ENCODE peak calls at places on chromosomes 13 and 19, in ten cellular contexts. One of them, this sample, is unnamed.

GRCh38 chr19:13902993-13903555 is 2.8 kb downstream of the BRME1 start:
- DNase-seq in CD4-positive, alpha-beta T cell: no peak
- DNase-seq in prostate gland: no peak
- DNase-seq in H9: no peak
- DNase-seq in tibial artery: no peak
- DNase-seq in uterus: no peak
- DNase-seq in GM23338: peak; percentile 65
- DNase-seq in upper lobe of left lung: no peak
- DNase-seq in DND-41: peak; percentile 59
- DNase-seq in osteoblast: peak; percentile 51
- DNase-seq in this sample: no peak

GRCh38 chr13:41411536-41411935 is 45.8 kb upstream of the RGCC start:
- DNase-seq in tibial artery: peak; percentile 27
- DNase-seq in upper lobe of left lung: no peak
- DNase-seq in GM23338: peak; percentile 50
- DNase-seq in uterus: no peak
- DNase-seq in osteoblast: peak; percentile 68
- DNase-seq in CD4-positive, alpha-beta T cell: peak; percentile 20
- DNase-seq in DND-41: no peak
- DNase-seq in prostate gland: peak; percentile 13
- DNase-seq in H9: peak; percentile 37
- DNase-seq in this sample: no peak

GRCh38 chr13:96632536-96633320 is 361.5 kb downstream of the OXGR1 start:
- DNase-seq in GM23338: no peak
- DNase-seq in DND-41: no peak
- DNase-seq in uterus: no peak
- DNase-seq in CD4-positive, alpha-beta T cell: no peak
- DNase-seq in osteoblast: no peak
- DNase-seq in prostate gland: no peak
- DNase-seq in upper lobe of left lung: no peak
- DNase-seq in H9: no peak
- DNase-seq in tibial artery: no peak
- DNase-seq in this sample: no peak

GRCh38 chr19:29012457-29012856 is 200.5 kb downstream of the UQCRFS1 start:
- DNase-seq in H9: no peak
- DNase-seq in DND-41: no peak
- DNase-seq in GM23338: no peak
- DNase-seq in prostate gland: no peak
- DNase-seq in tibial artery: no peak
- DNase-seq in uterus: no peak
- DNase-seq in CD4-positive, alpha-beta T cell: no peak
- DNase-seq in osteoblast: no peak
- DNase-seq in upper lobe of left lung: no peak
- DNase-seq in this sample: no peak

GRCh38 chr19:1102407-1103106 is 1.2 kb upstream of the GPX4 start:
- DNase-seq in CD4-positive, alpha-beta T cell: no peak
- DNase-seq in tibial artery: peak; percentile 85
- DNase-seq in prostate gland: peak; percentile 55
- DNase-seq in GM23338: no peak
- DNase-seq in DND-41: no peak
- DNase-seq in osteoblast: peak; percentile 97
- DNase-seq in uterus: peak; percentile 65
- DNase-seq in upper lobe of left lung: peak; percentile 84
- DNase-seq in H9: no peak
- DNase-seq in this sample: peak; percentile 77

GRCh38 chr19:41971363-41971762 is 12.2 kb upstream of the RABAC1 start:
- DNase-seq in CD4-positive, alpha-beta T cell: no peak
- DNase-seq in uterus: no peak
- DNase-seq in prostate gland: no peak
- DNase-seq in DND-41: no peak
- DNase-seq in upper lobe of left lung: no peak
- DNase-seq in osteoblast: peak; percentile 18
- DNase-seq in tibial artery: no peak
- DNase-seq in H9: no peak
- DNase-seq in GM23338: no peak
- DNase-seq in this sample: no peak

GRCh38 chr19:5989388-5990074 is 11.6 kb upstream of the RANBP3 start:
- DNase-seq in H9: no peak
- DNase-seq in osteoblast: peak; percentile 30
- DNase-seq in uterus: no peak
- DNase-seq in upper lobe of left lung: no peak
- DNase-seq in tibial artery: no peak
- DNase-seq in DND-41: no peak
- DNase-seq in GM23338: no peak
- DNase-seq in prostate gland: no peak
- DNase-seq in CD4-positive, alpha-beta T cell: no peak
- DNase-seq in this sample: no peak

GRCh38 chr13:82698383-82698782 is 1183.9 kb downstream of the SLITRK1 start:
- DNase-seq in osteoblast: no peak
- DNase-seq in DND-41: no peak
- DNase-seq in prostate gland: no peak
- DNase-seq in CD4-positive, alpha-beta T cell: no peak
- DNase-seq in upper lobe of left lung: no peak
- DNase-seq in uterus: no peak
- DNase-seq in tibial artery: no peak
- DNase-seq in H9: no peak
- DNase-seq in GM23338: no peak
- DNase-seq in this sample: no peak

GRCh38 chr19:2291185-2291751 is 9.3 kb upstream of the PEAK3 start:
- DNase-seq in GM23338: peak; percentile 84
- DNase-seq in upper lobe of left lung: no peak
- DNase-seq in uterus: no peak
- DNase-seq in prostate gland: no peak
- DNase-seq in osteoblast: peak; percentile 90
- DNase-seq in DND-41: no peak
- DNase-seq in CD4-positive, alpha-beta T cell: no peak
- DNase-seq in H9: peak; percentile 75
- DNase-seq in tibial artery: no peak
- DNase-seq in this sample: no peak

GRCh38 chr19:28504727-28505126 is 708.2 kb downstream of the UQCRFS1 start:
- DNase-seq in prostate gland: no peak
- DNase-seq in GM23338: peak; percentile 51
- DNase-seq in osteoblast: no peak
- DNase-seq in tibial artery: no peak
- DNase-seq in H9: no peak
- DNase-seq in CD4-positive, alpha-beta T cell: no peak
- DNase-seq in DND-41: no peak
- DNase-seq in upper lobe of left lung: no peak
- DNase-seq in uterus: no peak
- DNase-seq in this sample: no peak

GRCh38 chr19:40443930-40444180 is 280 bp downstream of the SERTAD3 start:
- DNase-seq in tibial artery: no peak
- DNase-seq in CD4-positive, alpha-beta T cell: no peak
- DNase-seq in H9: no peak
- DNase-seq in uterus: no peak
- DNase-seq in GM23338: peak; percentile 73
- DNase-seq in upper lobe of left lung: no peak
- DNase-seq in prostate gland: no peak
- DNase-seq in osteoblast: peak; percentile 84
- DNase-seq in DND-41: no peak
- DNase-seq in this sample: no peak

GRCh38 chr19:3336680-3337523 is 29.5 kb upstream of the NFIC start:
- DNase-seq in upper lobe of left lung: peak; percentile 94
- DNase-seq in tibial artery: peak; percentile 90
- DNase-seq in DND-41: no peak
- DNase-seq in GM23338: no peak
- DNase-seq in prostate gland: peak; percentile 98
- DNase-seq in H9: no peak
- DNase-seq in CD4-positive, alpha-beta T cell: no peak
- DNase-seq in osteoblast: peak; percentile 87
- DNase-seq in uterus: peak; percentile 91
- DNase-seq in this sample: peak; percentile 94

GRCh38 chr13:32063622-32064233 is 32.2 kb downstream of the FRY start:
- DNase-seq in GM23338: no peak
- DNase-seq in tibial artery: no peak
- DNase-seq in DND-41: no peak
- DNase-seq in CD4-positive, alpha-beta T cell: no peak
- DNase-seq in osteoblast: peak; percentile 53
- DNase-seq in prostate gland: no peak
- DNase-seq in uterus: no peak
- DNase-seq in H9: no peak
- DNase-seq in upper lobe of left lung: no peak
- DNase-seq in this sample: no peak

GRCh38 chr19:10000171-10000826 is 10.0 kb downstream of the COL5A3 start:
- DNase-seq in GM23338: peak; percentile 89
- DNase-seq in tibial artery: peak; percentile 67
- DNase-seq in uterus: peak; percentile 70
- DNase-seq in DND-41: peak; percentile 69
- DNase-seq in CD4-positive, alpha-beta T cell: peak; percentile 54
- DNase-seq in upper lobe of left lung: peak; percentile 50
- DNase-seq in prostate gland: peak; percentile 54
- DNase-seq in H9: peak; percentile 87
- DNase-seq in osteoblast: peak; percentile 94
- DNase-seq in this sample: peak; percentile 72

GRCh38 chr13:43388282-43389034 is 365.1 kb downstream of the DNAJC15 start:
- DNase-seq in uterus: no peak
- DNase-seq in GM23338: no peak
- DNase-seq in H9: no peak
- DNase-seq in upper lobe of left lung: no peak
- DNase-seq in DND-41: no peak
- DNase-seq in prostate gland: no peak
- DNase-seq in tibial artery: no peak
- DNase-seq in osteoblast: no peak
- DNase-seq in CD4-positive, alpha-beta T cell: no peak
- DNase-seq in this sample: no peak

GRCh38 chr19:4578552-4579248 is 19.2 kb upstream of the SEMA6B start:
- DNase-seq in DND-41: no peak
- DNase-seq in tibial artery: no peak
- DNase-seq in osteoblast: peak; percentile 89
- DNase-seq in GM23338: no peak
- DNase-seq in H9: no peak
- DNase-seq in prostate gland: no peak
- DNase-seq in uterus: no peak
- DNase-seq in upper lobe of left lung: no peak
- DNase-seq in CD4-positive, alpha-beta T cell: no peak
- DNase-seq in this sample: no peak

GRCh38 chr13:76886292-76887061 is at the start of gene KCTD12:
- DNase-seq in H9: peak; percentile 73
- DNase-seq in CD4-positive, alpha-beta T cell: peak; percentile 72
- DNase-seq in upper lobe of left lung: peak; percentile 88
- DNase-seq in osteoblast: peak; percentile 90
- DNase-seq in DND-41: peak; percentile 70
- DNase-seq in uterus: peak; percentile 86
- DNase-seq in prostate gland: peak; percentile 63
- DNase-seq in tibial artery: peak; percentile 90
- DNase-seq in GM23338: peak; percentile 82
- DNase-seq in this sample: peak; percentile 87
- TF ChIP-seq CTCF in H9: peak; percentile 41
- TF ChIP-seq CTCF in CD4-positive, alpha-beta T cell: no peak
- TF ChIP-seq CTCF in upper lobe of left lung: peak; percentile 62
- TF ChIP-seq CTCF in osteoblast: no peak
- TF ChIP-seq CTCF in DND-41: peak; percentile 40
- TF ChIP-seq CTCF in uterus: peak; percentile 54
- TF ChIP-seq CTCF in prostate gland: no peak
- TF ChIP-seq CTCF in tibial artery: peak; percentile 34
- TF ChIP-seq CTCF in GM23338: no peak
- TF ChIP-seq CTCF in this sample: peak; percentile 60

GRCh38 chr19:7930765-7931164 is 4.8 kb upstream of the CTXN1 start:
- DNase-seq in prostate gland: no peak
- DNase-seq in DND-41: no peak
- DNase-seq in CD4-positive, alpha-beta T cell: no peak
- DNase-seq in H9: no peak
- DNase-seq in tibial artery: no peak
- DNase-seq in GM23338: no peak
- DNase-seq in uterus: no peak
- DNase-seq in osteoblast: peak; percentile 58
- DNase-seq in upper lobe of left lung: no peak
- DNase-seq in this sample: no peak
- H3K27ac ChIP-seq in prostate gland: peak overlapping the region; percentile 92
- H3K27ac ChIP-seq in DND-41: no peak overlapping the region
- H3K27ac ChIP-seq in CD4-positive, alpha-beta T cell: no peak overlapping the region
- H3K27ac ChIP-seq in H9: no peak overlapping the region
- H3K27ac ChIP-seq in tibial artery: peak overlapping the region; percentile 96
- H3K27ac ChIP-seq in GM23338: no peak overlapping the region
- H3K27ac ChIP-seq in uterus: peak overlapping the region; percentile 97
- H3K27ac ChIP-seq in osteoblast: no peak overlapping the region
- H3K27ac ChIP-seq in upper lobe of left lung: peak overlapping the region; percentile 55
- H3K27ac ChIP-seq in this sample: peak overlapping the region; percentile 11

GRCh38 chr19:48977061-48977460 is 12.0 kb downstream of the FTL start:
- DNase-seq in GM23338: no peak
- DNase-seq in H9: no peak
- DNase-seq in CD4-positive, alpha-beta T cell: no peak
- DNase-seq in upper lobe of left lung: no peak
- DNase-seq in tibial artery: no peak
- DNase-seq in osteoblast: no peak
- DNase-seq in uterus: no peak
- DNase-seq in prostate gland: no peak
- DNase-seq in DND-41: no peak
- DNase-seq in this sample: no peak

GRCh38 chr19:48970139-48970766 is 5.1 kb downstream of the FTL start:
- DNase-seq in tibial artery: no peak
- DNase-seq in upper lobe of left lung: no peak
- DNase-seq in osteoblast: peak; percentile 30
- DNase-seq in H9: no peak
- DNase-seq in prostate gland: no peak
- DNase-seq in uterus: no peak
- DNase-seq in DND-41: no peak
- DNase-seq in CD4-positive, alpha-beta T cell: no peak
- DNase-seq in GM23338: no peak
- DNase-seq in this sample: peak; percentile 45

GRCh38 chr19:48970923-48971395 is 5.8 kb downstream of the FTL start:
- DNase-seq in DND-41: peak; percentile 80
- DNase-seq in osteoblast: peak; percentile 94
- DNase-seq in prostate gland: peak; percentile 67
- DNase-seq in GM23338: peak; percentile 97
- DNase-seq in CD4-positive, alpha-beta T cell: peak; percentile 76
- DNase-seq in upper lobe of left lung: peak; percentile 87
- DNase-seq in uterus: peak; percentile 83
- DNase-seq in tibial artery: peak; percentile 70
- DNase-seq in H9: peak; percentile 88
- DNase-seq in this sample: peak; percentile 90

GRCh38 chr19:48975947-48976847 is 11.1 kb downstream of the FTL start:
- DNase-seq in H9: no peak
- DNase-seq in osteoblast: peak; percentile 71
- DNase-seq in GM23338: peak; percentile 93
- DNase-seq in tibial artery: no peak
- DNase-seq in prostate gland: no peak
- DNase-seq in upper lobe of left lung: no peak
- DNase-seq in DND-41: peak; percentile 64
- DNase-seq in uterus: no peak
- DNase-seq in CD4-positive, alpha-beta T cell: no peak
- DNase-seq in this sample: no peak
- TF ChIP-seq CTCF in H9: no peak
- TF ChIP-seq CTCF in osteoblast: no peak
- TF ChIP-seq CTCF in GM23338: no peak
- TF ChIP-seq CTCF in tibial artery: no peak
- TF ChIP-seq CTCF in prostate gland: no peak
- TF ChIP-seq CTCF in upper lobe of left lung: no peak
- TF ChIP-seq CTCF in DND-41: no peak
- TF ChIP-seq CTCF in uterus: no peak
- TF ChIP-seq CTCF in CD4-positive, alpha-beta T cell: no peak
- TF ChIP-seq CTCF in this sample: no peak

DNA sequence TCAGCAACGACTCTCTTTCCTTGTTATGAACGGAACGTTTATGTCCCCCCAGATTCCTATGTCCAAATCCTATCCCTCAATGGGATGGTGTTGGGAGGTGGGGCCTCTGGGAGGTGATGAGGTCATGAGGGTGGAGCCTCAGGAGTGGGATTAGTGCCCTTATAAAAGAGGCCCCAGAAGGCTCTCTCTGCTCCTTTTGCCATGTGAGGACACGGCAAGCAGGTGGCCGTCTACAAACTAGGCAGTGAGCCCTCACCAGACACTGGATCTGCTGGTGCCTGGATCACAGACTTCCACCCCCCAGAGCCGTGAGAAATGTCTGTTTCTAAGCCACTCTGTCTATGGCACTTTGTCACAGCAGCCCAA is 53.2 kb downstream of the EPS15L1 start:
- DNase-seq in prostate gland: no peak
- DNase-seq in DND-41: no peak
- DNase-seq in tibial artery: no peak
- DNase-seq in upper lobe of left lung: no peak
- DNase-seq in CD4-positive, alpha-beta T cell: no peak
- DNase-seq in uterus: no peak
- DNase-seq in GM23338: no peak
- DNase-seq in osteoblast: peak; percentile 52
- DNase-seq in H9: no peak
- DNase-seq in this sample: no peak
- H3K27ac ChIP-seq in prostate gland: no peak overlapping the region
- H3K27ac ChIP-seq in DND-41: no peak overlapping the region
- H3K27ac ChIP-seq in tibial artery: no peak overlapping the region
- H3K27ac ChIP-seq in upper lobe of left lung: no peak overlapping the region
- H3K27ac ChIP-seq in CD4-positive, alpha-beta T cell: no peak overlapping the region
- H3K27ac ChIP-seq in uterus: no peak overlapping the region
- H3K27ac ChIP-seq in GM23338: no peak overlapping the region
- H3K27ac ChIP-seq in osteoblast: no peak overlapping the region
- H3K27ac ChIP-seq in H9: no peak overlapping the region
- H3K27ac ChIP-seq in this sample: no peak overlapping the region

This sample was measured in ovary.